ENCODE peak calls at places on chromosomes 13 and 19, in nine cellular contexts. N is heart left ventricle, D is H1, O is IMR-90, H is A549, S is breast epithelium, L is right lobe of liver, F is HepG2, X is esophagus muscularis mucosa. M is an unnamed sample.

GRCh38 chr19:16587031-16588023 is 15.1 kb upstream of the SLC35E1 start:
- DNase-seq in F (no peak), L (no peak), X (no peak), S (no peak), D (no peak), O (peak; percentile 67), N (no peak), H (no peak), M (peak; percentile 94)

GRCh38 chr19:12784871-12785430 is 6.3 kb upstream of the JUNB start:
- DNase-seq in O (peak; percentile 26), N (no peak), L (no peak), H (peak; percentile 37), D (no peak), F (no peak), S (no peak), X (no peak), M (no peak)

GRCh38 chr13:37270206-37271001 is 164.9 kb upstream of the CSNK1A1L start:
- DNase-seq in L (no peak), H (no peak), X (no peak), D (no peak), S (no peak), O (peak; percentile 18), N (no peak), F (peak; percentile 2), M (no peak)

GRCh38 chr13:30810261-30810701 is 74.9 kb downstream of the ALOX5AP start:
- DNase-seq in L (no peak), X (no peak), F (no peak), S (peak; percentile 80), O (no peak), N (no peak), D (no peak), H (no peak), M (no peak)

GRCh38 chr13:55347528-55347927 is 1793.2 kb upstream of the PRR20A start:
- DNase-seq in O (no peak), H (no peak), D (no peak), F (no peak), N (no peak), S (no peak), X (no peak), L (no peak), M (no peak)

GRCh38 chr19:19655051-19655594 is 8.4 kb downstream of the ATP13A1 start:
- DNase-seq in S (no peak), L (no peak), X (no peak), D (no peak), O (no peak), F (no peak), H (no peak), N (no peak), M (peak; percentile 59)

GRCh38 chr13:109939838-109940237 is 153.5 kb upstream of the IRS2 start:
- DNase-seq in H (no peak), F (no peak), O (no peak), L (no peak), S (no peak), D (no peak), X (no peak), N (no peak), M (no peak)

GRCh38 chr13:32098275-32098674 is 66.7 kb downstream of the FRY start:
- DNase-seq in N (no peak), S (no peak), H (no peak), O (no peak), F (peak; percentile 46), X (no peak), L (no peak), D (no peak), M (no peak)

GRCh38 chr19:10919352-10920287 is 8.8 kb downstream of the YIPF2 start:
- DNase-seq in O (no peak), N (no peak), X (no peak), L (no peak), S (no peak), H (no peak), D (no peak), F (no peak), M (no peak)

GRCh38 chr13:88802886-88803285 is 1131.7 kb downstream of the SLITRK5 start:
- DNase-seq in X (no peak), D (no peak), N (no peak), S (no peak), O (no peak), F (no peak), H (no peak), L (no peak), M (no peak)

GRCh38 chr13:33189470-33189869 is 96.1 kb downstream of the STARD13 start:
- DNase-seq in O (no peak), F (no peak), X (no peak), N (no peak), D (no peak), S (no peak), H (no peak), L (no peak), M (no peak)

GRCh38 chr13:33185853-33186252 is 99.7 kb downstream of the STARD13 start:
- DNase-seq in N (no peak), L (no peak), F (no peak), X (no peak), D (no peak), O (no peak), S (no peak), H (no peak), M (no peak)

GRCh38 chr13:33186851-33187250 is 98.7 kb downstream of the STARD13 start:
- DNase-seq in X (no peak), H (no peak), S (no peak), F (no peak), O (peak; percentile 89), N (no peak), L (no peak), D (no peak), M (no peak)

GRCh38 chr13:33191425-33192221 is 93.9 kb downstream of the STARD13 start:
- DNase-seq in S (no peak), F (no peak), L (no peak), X (no peak), H (no peak), N (no peak), D (no peak), O (peak; percentile 75), M (no peak)

DNA sequence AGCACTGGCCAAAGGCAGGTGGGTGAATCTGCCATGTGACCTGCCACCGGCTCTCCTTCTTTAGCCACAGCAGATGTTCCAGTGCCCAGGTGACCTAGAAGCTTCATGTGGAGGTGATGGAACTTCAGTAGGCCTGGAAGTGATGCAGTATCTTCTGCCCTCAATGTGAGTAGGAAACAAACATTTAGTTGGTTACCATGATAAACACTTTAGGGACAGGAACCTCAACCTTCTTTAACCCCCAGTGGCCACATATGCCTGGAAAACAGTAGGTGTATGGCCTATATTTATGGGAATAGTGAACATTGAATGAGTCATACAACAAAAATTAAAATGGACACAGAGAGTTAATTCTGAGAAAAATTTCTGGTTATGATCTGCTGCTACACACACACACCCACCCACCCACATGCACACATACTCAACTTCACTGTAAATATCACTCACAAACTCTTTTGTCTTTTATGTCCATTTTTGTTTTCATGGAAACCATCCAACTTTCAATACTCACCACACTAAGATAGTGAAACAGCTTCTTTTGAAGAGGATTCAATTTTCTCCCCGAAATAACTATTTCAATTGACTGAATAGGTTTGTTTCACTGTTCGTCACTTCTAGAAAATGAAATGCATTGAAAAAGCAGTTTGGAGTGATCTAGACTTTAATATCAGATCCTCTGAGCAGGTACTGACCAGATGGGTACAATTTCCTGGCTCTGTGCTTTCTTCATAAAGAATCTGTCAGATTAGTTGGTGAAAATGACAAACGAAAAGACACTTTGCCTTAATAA is 97.3 kb downstream of the STARD13 start:
- DNase-seq in S (no peak), L (no peak), D (no peak), N (no peak), H (no peak), X (no peak), F (no peak), O (peak; percentile 57), M (no peak)
- H3K27ac ChIP-seq in S (peak overlapping the region; percentile 18), L (no peak overlapping the region), D (no peak overlapping the region), N (no peak overlapping the region), H (no peak overlapping the region), X (peak overlapping the region; percentile 58), F (no peak overlapping the region), O (peak overlapping the region; percentile 51), M (peak overlapping the region; percentile 59)

DNA sequence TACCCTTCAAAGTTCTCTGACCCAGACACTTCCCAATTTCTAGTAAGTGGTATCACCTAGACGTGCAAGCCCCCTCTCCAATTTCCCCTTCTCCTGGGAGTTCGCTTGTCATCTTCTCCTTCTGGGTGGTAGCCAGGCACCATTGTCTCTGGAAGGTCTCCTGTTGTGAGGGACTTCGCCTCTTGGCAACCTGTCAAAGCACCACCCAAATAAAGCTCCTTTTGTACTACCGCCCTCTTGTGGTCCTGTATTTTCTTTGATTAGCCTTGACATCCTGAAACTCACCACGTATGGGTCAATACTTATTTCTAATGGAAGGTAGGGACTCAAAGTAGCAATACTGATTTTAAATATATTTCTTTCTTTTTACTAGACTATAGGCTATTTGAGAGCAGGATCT is 8.2 kb downstream of the GPC5 start:
- DNase-seq in S (no peak), X (no peak), D (peak; percentile 31), F (peak; percentile 79), L (peak; percentile 49), H (peak; percentile 23), O (peak; percentile 35), N (no peak), M (no peak)
- TF ChIP-seq CTCF in S (no peak), X (no peak), D (peak; percentile 11), F (peak; percentile 83), L (peak; percentile 58), H (peak; percentile 42), O (peak; percentile 56), N (peak; percentile 37), M (no peak)

DNA sequence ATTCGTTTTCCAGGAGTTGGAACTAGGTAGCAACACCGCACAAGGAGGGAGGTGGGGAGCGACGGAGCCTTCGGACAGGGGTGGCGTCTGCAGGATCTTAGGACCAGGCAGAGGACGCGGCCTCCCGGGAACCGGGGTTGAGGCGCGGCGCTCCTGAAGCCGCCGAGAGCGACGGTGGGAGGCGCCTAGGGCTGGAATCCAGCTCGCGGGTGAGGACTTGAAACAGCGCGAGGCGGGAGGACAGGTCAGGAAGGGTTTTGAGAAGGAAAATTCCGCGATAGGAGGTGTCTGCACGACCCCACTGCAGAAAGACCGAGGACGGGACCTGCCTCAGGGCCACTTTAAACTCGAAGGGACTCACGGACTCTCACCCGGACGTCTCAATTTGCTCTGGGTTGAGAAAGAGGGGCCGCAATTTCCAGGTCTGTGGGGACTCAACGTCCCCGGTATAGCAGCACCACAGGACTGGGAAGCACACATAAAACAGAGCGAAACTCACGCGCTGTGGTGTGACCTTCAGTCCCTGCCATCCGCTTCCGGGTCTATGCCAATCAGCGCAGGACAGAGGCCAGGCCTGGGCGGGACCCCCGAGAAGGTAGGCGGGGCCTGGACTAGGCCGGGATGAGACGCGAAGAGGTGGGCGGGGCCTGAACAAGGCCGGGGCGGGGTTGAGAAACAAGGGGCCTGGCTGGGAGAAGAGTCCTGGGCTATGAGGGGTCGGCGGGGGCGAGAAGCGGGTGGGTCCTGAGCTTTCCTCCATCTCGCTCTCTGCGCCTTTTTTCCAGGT is at the start of gene ZNF320:
- DNase-seq in O (peak; percentile 87), H (no peak), N (peak; percentile 97), L (peak; percentile 86), S (peak; percentile 96), D (peak; percentile 89), F (no peak), X (peak; percentile 99), M (peak; percentile 98)
- TF ChIP-seq POLR2A in O (peak; percentile 61), H (no peak), N (no peak), L (peak; percentile 60), S (peak; percentile 69), D (peak; percentile 71), F (no peak), X (no peak), M (no peak)

DNA sequence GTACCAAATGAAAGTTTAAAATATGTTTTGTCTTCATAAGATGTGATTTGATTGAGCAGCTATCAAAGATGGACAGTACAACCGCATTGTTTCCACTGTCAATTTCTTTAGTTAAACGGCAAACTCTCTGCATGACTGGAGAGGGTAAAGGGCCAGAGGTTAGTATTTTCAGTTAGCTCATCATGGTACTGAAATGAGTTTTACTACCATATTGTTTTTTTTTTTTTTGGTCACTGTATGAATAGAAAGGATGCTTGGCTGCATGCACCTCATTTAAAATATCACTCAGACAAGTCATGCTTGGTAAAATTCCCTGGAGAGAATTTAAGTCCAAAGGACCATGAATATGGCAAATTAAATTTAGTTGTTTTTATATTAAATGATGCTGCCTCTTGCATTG is 942.1 kb upstream of the SPRY2 start:
- DNase-seq in F (no peak), N (no peak), O (no peak), L (no peak), X (no peak), D (no peak), S (no peak), H (no peak), M (no peak)
- H3K27ac ChIP-seq in F (no peak overlapping the region), N (no peak overlapping the region), O (no peak overlapping the region), L (no peak overlapping the region), X (no peak overlapping the region), D (no peak overlapping the region), S (no peak overlapping the region), H (no peak overlapping the region), M (no peak overlapping the region)